ENCODE peak calls at places on chromosomes 2 and 18, in seven cellular contexts. One of them, this sample, is unnamed.

GRCh38 chr18:11167778-11168177 is 18.4 kb upstream of the PIEZO2 start:
- DNase-seq in NCI-H2171: no peak
- DNase-seq in myocyte: no peak
- DNase-seq in cardiac muscle cell: peak
- DNase-seq in posterior cingulate gyrus: no peak
- DNase-seq in naive B cell: no peak
- DNase-seq in tibial artery: no peak
- DNase-seq in this sample: no peak

GRCh38 chr2:10514743-10515142 is 66.6 kb upstream of the ODC1 start:
- DNase-seq in tibial artery: peak
- DNase-seq in NCI-H2171: no peak
- DNase-seq in posterior cingulate gyrus: no peak
- DNase-seq in naive B cell: no peak
- DNase-seq in cardiac muscle cell: peak
- DNase-seq in myocyte: no peak
- DNase-seq in this sample: no peak

GRCh38 chr2:54559593-54560145 is 103.5 kb downstream of the SPTBN1 start:
- DNase-seq in naive B cell: no peak
- DNase-seq in myocyte: peak
- DNase-seq in posterior cingulate gyrus: no peak
- DNase-seq in cardiac muscle cell: peak
- DNase-seq in NCI-H2171: no peak
- DNase-seq in tibial artery: peak
- DNase-seq in this sample: peak

GRCh38 chr2:227389231-227389630 is 1.5 kb upstream of the SCYGR1 start:
- DNase-seq in posterior cingulate gyrus: no peak
- DNase-seq in naive B cell: no peak
- DNase-seq in tibial artery: no peak
- DNase-seq in NCI-H2171: no peak
- DNase-seq in cardiac muscle cell: no peak
- DNase-seq in myocyte: no peak
- DNase-seq in this sample: no peak

GRCh38 chr18:68735498-68736343 is 20.8 kb upstream of the TMX3 start:
- DNase-seq in tibial artery: no peak
- DNase-seq in cardiac muscle cell: peak
- DNase-seq in myocyte: peak
- DNase-seq in posterior cingulate gyrus: no peak
- DNase-seq in NCI-H2171: no peak
- DNase-seq in naive B cell: no peak
- DNase-seq in this sample: peak

GRCh38 chr2:186422226-186422625 is 63.8 kb upstream of the ZC3H15 start:
- DNase-seq in naive B cell: no peak
- DNase-seq in posterior cingulate gyrus: no peak
- DNase-seq in tibial artery: peak
- DNase-seq in cardiac muscle cell: peak
- DNase-seq in NCI-H2171: peak
- DNase-seq in myocyte: peak
- DNase-seq in this sample: no peak

GRCh38 chr2:40033781-40034180 is 254.7 kb upstream of the THUMPD2 start:
- DNase-seq in naive B cell: no peak
- DNase-seq in tibial artery: no peak
- DNase-seq in NCI-H2171: no peak
- DNase-seq in myocyte: peak
- DNase-seq in cardiac muscle cell: peak
- DNase-seq in posterior cingulate gyrus: no peak
- DNase-seq in this sample: no peak

GRCh38 chr2:148042219-148042618 is 21.3 kb downstream of the MBD5 start:
- DNase-seq in myocyte: no peak
- DNase-seq in cardiac muscle cell: no peak
- DNase-seq in posterior cingulate gyrus: no peak
- DNase-seq in naive B cell: no peak
- DNase-seq in tibial artery: no peak
- DNase-seq in NCI-H2171: no peak
- DNase-seq in this sample: no peak